ENCODE peak calls at places on chromosome 2, in eight cellular contexts. U is iPS DF 19.7; C is stimulated activated CD8-positive, alpha-beta memory T cell treated with anti-CD3 and anti-CD28 coated beads, Interleukin-15, amount 100 ng/mL, for 24 hours; G is left lung; H is SJSA1; J is COLO829; O is T-helper 2 cell; A is stimulated activated naive B cell treated with anti-CD40 and anti-IgM and Interleukin-4, amounts not matched to agents 10 μg/mL and 1 μg/mL and 100 μg/mL, for 72 hours. K is an unnamed sample.

GRCh38 chr2:16441431-16441830 is 224.2 kb downstream of the CYRIA start:
- DNase-seq in U (no peak), C (no peak), G (no peak), H (no peak), J (no peak), O (no peak), A (no peak), K (no peak)

GRCh38 chr2:181859123-181859522 is 32.4 kb upstream of the ITPRID2 start:
- DNase-seq in U (no peak), C (no peak), G (peak; percentile 34), H (no peak), J (no peak), O (no peak), A (no peak), K (no peak)

GRCh38 chr2:97714084-97714949 is 941 bp downstream of the ZAP70 start:
- DNase-seq in U (no peak), C (no peak), G (peak; percentile 19), H (no peak), J (no peak), O (peak; percentile 49), A (no peak), K (no peak)

GRCh38 chr2:46943881-46944798 is 28.5 kb upstream of the MCFD2 start:
- DNase-seq in U (no peak), C (peak; percentile 5), G (no peak), H (no peak), J (no peak), O (peak; percentile 92), A (peak; percentile 79), K (no peak)

GRCh38 chr2:182915369-182916326 is 49.2 kb upstream of the FRZB start:
- DNase-seq in U (no peak), C (no peak), G (no peak), H (peak; percentile 86), J (peak; percentile 91), O (no peak), A (no peak), K (no peak)

GRCh38 chr2:37683241-37683640 is 11.8 kb upstream of the CDC42EP3 start:
- DNase-seq in U (no peak), C (no peak), G (no peak), H (no peak), J (no peak), O (no peak), A (no peak), K (no peak)

GRCh38 chr2:142952793-142953192 is 75.3 kb downstream of the KYNU start:
- DNase-seq in U (no peak), C (no peak), G (no peak), H (no peak), J (no peak), O (no peak), A (no peak), K (no peak)

GRCh38 chr2:16429431-16429830 is 236.2 kb downstream of the CYRIA start:
- DNase-seq in U (no peak), C (no peak), G (no peak), H (no peak), J (no peak), O (no peak), A (no peak), K (no peak)

K was measured in H1.